ENCODE peak calls at places on chromosomes 7 and 10, in five cellular contexts. R, G, Q, E and M are unnamed samples.

GRCh38 chr10:71805776-71806705 is 32.7 kb upstream of the VSIR start:
- DNase-seq in R (peak; percentile 6), G (no peak), Q (peak; percentile 33), E (no peak), M (no peak)

GRCh38 chr10:77027576-77027975 is 610.0 kb downstream of the KCNMA1 start:
- DNase-seq in R (no peak), G (no peak), Q (no peak), E (no peak), M (no peak)

GRCh38 chr10:96613565-96613964 is 26.8 kb upstream of the TM9SF3 start:
- DNase-seq in R (peak; percentile 19), G (no peak), Q (no peak), E (no peak), M (no peak)

GRCh38 chr10:111837985-111838384 is 345.6 kb downstream of the GPAM start:
- DNase-seq in R (no peak), G (no peak), Q (no peak), E (no peak), M (no peak)

GRCh38 chr7:75977741-75978140 is 16.7 kb downstream of the TMEM120A start:
- DNase-seq in R (no peak), G (peak; percentile 71), Q (peak; percentile 53), E (no peak), M (no peak)

GRCh38 chr7:17031903-17032551 is 150.2 kb upstream of the AGR3 start:
- DNase-seq in R (no peak), G (no peak), Q (no peak), E (no peak), M (no peak)

GRCh38 chr7:5384618-5385017 is 39.0 kb downstream of the TNRC18 start:
- DNase-seq in R (no peak), G (no peak), Q (no peak), E (no peak), M (no peak)

GRCh38 chr7:78215199-78215598 is 416.6 kb downstream of the PHTF2 start:
- DNase-seq in R (no peak), G (no peak), Q (no peak), E (no peak), M (no peak)

GRCh38 chr10:48627984-48628609 is 23.2 kb upstream of the ARHGAP22 start:
- DNase-seq in R (peak; percentile 92), G (no peak), Q (no peak), E (no peak), M (no peak)

GRCh38 chr7:27170936-27171635 is 3.0 kb downstream of the HOXA10 start:
- DNase-seq in R (no peak), G (no peak), Q (no peak), E (no peak), M (no peak)

GRCh38 chr10:43197834-43198681 is 59.8 kb downstream of the CSGALNACT2 start:
- DNase-seq in R (no peak), G (peak; percentile 35), Q (no peak), E (no peak), M (no peak)

GRCh38 chr10:20059084-20059835 is 243.0 kb downstream of the PLXDC2 start:
- DNase-seq in R (no peak), G (no peak), Q (peak; percentile 10), E (no peak), M (no peak)

GRCh38 chr10:11874568-11875182 is 51.5 kb downstream of the PROSER2 start:
- DNase-seq in R (peak; percentile 54), G (peak; percentile 53), Q (peak; percentile 81), E (no peak), M (no peak)

GRCh38 chr10:110852255-110852896 is 19.4 kb upstream of the PDCD4 start:
- DNase-seq in R (no peak), G (no peak), Q (no peak), E (no peak), M (no peak)

GRCh38 chr10:103818765-103819374 is 36.5 kb downstream of the SH3PXD2A start:
- DNase-seq in R (no peak), G (peak; percentile 24), Q (no peak), E (no peak), M (no peak)

GRCh38 chr7:132739271-132739955 is 163.1 kb upstream of the PLXNA4 start:
- DNase-seq in R (peak; percentile 97), G (no peak), Q (peak; percentile 92), E (peak; percentile 28), M (no peak)

GRCh38 chr10:108112218-108112617 is 947.7 kb upstream of the SORCS1 start:
- DNase-seq in R (peak; percentile 21), G (no peak), Q (peak; percentile 0), E (no peak), M (no peak)

GRCh38 chr10:62610649-62611229 is 193.8 kb upstream of the ADO start:
- DNase-seq in R (peak; percentile 56), G (peak; percentile 55), Q (peak; percentile 66), E (peak; percentile 1), M (peak; percentile 24)

GRCh38 chr10:97407952-97408248 is 6.8 kb upstream of the RRP12 start:
- DNase-seq in R (no peak), G (no peak), Q (no peak), E (no peak), M (no peak)

GRCh38 chr7:51307811-51308737 is 8.5 kb downstream of the COBL start:
- DNase-seq in R (no peak), G (no peak), Q (no peak), E (no peak), M (no peak)

GRCh38 chr10:131839351-131839750 is 61.5 kb upstream of the PPP2R2D start:
- DNase-seq in R (no peak), G (no peak), Q (no peak), E (no peak), M (no peak)

GRCh38 chr7:132797152-132797551 is 220.9 kb upstream of the PLXNA4 start:
- DNase-seq in R (no peak), G (no peak), Q (no peak), E (no peak), M (no peak)

GRCh38 chr10:129140861-129141260 is 326.2 kb upstream of the MGMT start:
- DNase-seq in R (no peak), G (no peak), Q (no peak), E (no peak), M (no peak)

GRCh38 chr10:132186488-132187413 is at the start of gene DPYSL4:
- DNase-seq in R (no peak), G (peak; percentile 54), Q (peak; percentile 13), E (no peak), M (peak; percentile 38)

GRCh38 chr7:151012921-151013347 is 11.4 kb downstream of the ATG9B start:
- DNase-seq in R (peak; percentile 58), G (no peak), Q (peak; percentile 49), E (no peak), M (no peak)

GRCh38 chr10:111295788-111296187 is 219.0 kb downstream of the ADRA2A start:
- DNase-seq in R (peak; percentile 25), G (no peak), Q (no peak), E (no peak), M (no peak)

GRCh38 chr7:105799677-105800076 is 76.7 kb downstream of the ATXN7L1 start:
- DNase-seq in R (no peak), G (no peak), Q (peak; percentile 11), E (no peak), M (no peak)

GRCh38 chr7:55521543-55522267 is 50.6 kb downstream of the VOPP1 start:
- DNase-seq in R (no peak), G (no peak), Q (no peak), E (no peak), M (no peak)

GRCh38 chr10:112497347-112497950 is 50.4 kb downstream of the VTI1A start:
- DNase-seq in R (no peak), G (no peak), Q (no peak), E (no peak), M (no peak)

GRCh38 chr10:125595911-125596310 is 87.1 kb downstream of the TEX36 start:
- DNase-seq in R (no peak), G (no peak), Q (no peak), E (no peak), M (no peak)

GRCh38 chr10:96831200-96831866 is 765 bp upstream of the LCOR start:
- DNase-seq in R (no peak), G (no peak), Q (no peak), E (no peak), M (no peak)

GRCh38 chr7:47839381-47839780 is 108.9 kb downstream of the PKD1L1 start:
- DNase-seq in R (no peak), G (no peak), Q (no peak), E (no peak), M (no peak)

GRCh38 chr10:114166053-114166452 is 8.0 kb downstream of the CCDC186 start:
- DNase-seq in R (no peak), G (no peak), Q (peak; percentile 31), E (no peak), M (no peak)

GRCh38 chr7:14974688-14975087 is 72.1 kb upstream of the DGKB start:
- DNase-seq in R (no peak), G (no peak), Q (no peak), E (no peak), M (no peak)

GRCh38 chr7:157828881-157829280 is 492.1 kb downstream of the DNAJB6 start:
- DNase-seq in R (no peak), G (no peak), Q (no peak), E (no peak), M (no peak)

GRCh38 chr7:112204072-112204775 is 2.0 kb downstream of the DOCK4 start:
- DNase-seq in R (peak; percentile 29), G (no peak), Q (peak; percentile 25), E (no peak), M (no peak)

GRCh38 chr10:8962249-8962648 is 907.8 kb downstream of the GATA3 start:
- DNase-seq in R (no peak), G (no peak), Q (no peak), E (no peak), M (no peak)

GRCh38 chr10:79435271-79436065 is 10.0 kb downstream of the ZCCHC24 start:
- DNase-seq in R (peak; percentile 68), G (peak; percentile 68), Q (peak; percentile 51), E (no peak), M (no peak)

GRCh38 chr10:35089641-35090161 is 440 bp downstream of the CUL2 start:
- DNase-seq in R (peak; percentile 49), G (no peak), Q (peak; percentile 29), E (no peak), M (no peak)